ENCODE peak calls at places on chromosomes 5 and 9, in four cellular contexts. G is GM12878, U is K562, L is SK-N-SH. N is an unnamed sample.

GRCh38 chr9:16180546-16180945 is 627.7 kb downstream of the CCDC171 start:
- DNase-seq in U (no peak), L (no peak), G (no peak), N (no peak)

GRCh38 chr5:169933127-169933526 is 47.2 kb downstream of the INSYN2B start:
- DNase-seq in U (no peak), G (no peak), L (peak; percentile 65), N (no peak)

GRCh38 chr5:9932770-9933169 is 302.6 kb upstream of the TAS2R1 start:
- DNase-seq in U (peak; percentile 13), L (peak; percentile 16), G (no peak), N (no peak)

GRCh38 chr9:135085830-135086546 is 1.5 kb upstream of the OLFM1 start:
- DNase-seq in L (peak; percentile 92), G (no peak), U (peak; percentile 69), N (peak; percentile 65)

GRCh38 chr5:144318011-144318410 is 147.3 kb downstream of the KCTD16 start:
- DNase-seq in G (no peak), L (no peak), U (no peak), N (no peak)

GRCh38 chr5:79109527-79110492 is 1.8 kb upstream of the BHMT start:
- DNase-seq in G (no peak), L (no peak), U (peak; percentile 45), N (no peak)

GRCh38 chr9:118829334-118829733 is 539.9 kb downstream of the BRINP1 start:
- DNase-seq in G (no peak), L (peak; percentile 5), U (no peak), N (no peak)

GRCh38 chr5:446066-446725 is 3.2 kb downstream of the EXOC3 start:
- DNase-seq in U (no peak), L (no peak), G (no peak), N (no peak)

GRCh38 chr9:123871781-123872180 is 58.1 kb downstream of the DENND1A start:
- DNase-seq in L (no peak), U (no peak), G (no peak), N (no peak)

GRCh38 chr5:58844395-58844794 is 261.5 kb downstream of the RAB3C start:
- DNase-seq in U (no peak), G (no peak), L (no peak), N (no peak)

GRCh38 chr5:93189707-93190120 is 391.3 kb downstream of the NR2F1-AS1 start:
- DNase-seq in G (no peak), U (no peak), L (no peak), N (no peak)

GRCh38 chr5:150774145-150774544 is 4.4 kb upstream of the SMIM3 start:
- DNase-seq in U (peak; percentile 66), G (no peak), L (peak; percentile 29), N (no peak)

DNA sequence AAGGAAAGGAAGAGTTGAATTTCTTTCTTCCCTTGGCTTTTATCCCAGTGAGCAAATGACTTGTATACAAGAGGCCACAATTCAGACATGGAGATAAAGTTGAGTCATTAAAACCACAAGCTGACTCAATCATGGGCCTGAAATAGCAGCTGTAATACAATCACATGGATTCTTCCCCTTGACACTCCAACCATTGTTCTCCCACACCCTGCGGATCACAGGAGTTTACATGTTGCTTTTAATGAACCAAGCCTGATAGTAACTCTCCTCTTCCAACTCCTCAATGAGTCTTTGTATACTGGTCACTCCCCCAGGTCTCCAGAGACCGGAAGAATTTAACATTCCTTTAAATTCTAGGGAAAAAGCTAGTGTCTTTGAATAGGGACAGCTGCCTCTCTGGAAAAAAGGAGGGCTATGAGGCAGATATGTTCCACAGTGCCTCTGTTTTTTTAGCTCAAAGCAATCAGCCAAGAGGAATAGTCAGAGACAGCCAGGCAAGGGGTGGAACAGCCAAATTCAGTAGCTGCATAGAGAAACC is 32.4 kb downstream of the PCDHGC5 start:
- DNase-seq in U (peak; percentile 36), G (no peak), L (no peak), N (no peak)
- TF ChIP-seq EP300 in U (peak; percentile 51), G (no peak), L (peak; percentile 94), N (no peak)

GRCh38 chr9:32580631-32581300 is 7.8 kb upstream of the NDUFB6 start:
- DNase-seq in U (no peak), G (no peak), L (no peak), N (no peak)

GRCh38 chr9:32578976-32579375 is 6.0 kb upstream of the NDUFB6 start:
- DNase-seq in L (no peak), G (no peak), U (no peak), N (no peak)

GRCh38 chr9:32581512-32582143 is 8.7 kb upstream of the NDUFB6 start:
- DNase-seq in L (peak; percentile 60), G (no peak), U (peak; percentile 25), N (no peak)

GRCh38 chr9:32577316-32577715 is 4.4 kb upstream of the NDUFB6 start:
- DNase-seq in L (no peak), G (no peak), U (no peak), N (no peak)

DNA sequence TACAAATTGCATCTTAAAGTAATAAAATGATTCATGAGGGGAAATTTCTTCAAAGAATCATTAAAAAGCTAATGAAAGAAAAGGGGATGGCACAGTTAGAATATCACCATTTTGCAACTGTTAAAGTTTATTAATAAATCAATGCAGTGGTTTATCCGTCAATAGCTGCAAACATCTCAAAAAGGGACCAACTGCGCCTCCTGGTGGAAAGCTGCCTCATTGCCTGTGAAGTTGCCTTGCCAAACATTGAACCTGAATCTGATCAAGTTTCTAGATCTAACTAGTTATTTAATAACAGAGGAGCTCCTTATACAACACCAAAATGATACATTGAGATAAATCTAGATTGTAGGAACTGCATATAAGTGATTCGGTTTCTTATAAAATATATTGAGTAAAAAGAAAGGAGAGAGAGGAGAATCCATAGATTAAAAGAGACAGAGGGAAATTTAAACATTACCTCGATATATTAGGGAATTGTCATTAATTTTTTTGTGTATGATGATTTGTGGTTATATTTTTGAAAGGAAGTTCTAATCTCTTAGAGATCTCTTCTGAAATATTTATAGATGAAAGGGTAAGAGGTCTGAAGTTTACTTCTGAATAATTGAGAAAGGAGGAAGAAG is 6.9 kb upstream of the NDUFB6 start:
- DNase-seq in U (peak; percentile 27), G (no peak), L (peak; percentile 45), N (peak; percentile 82)
- TF ChIP-seq GABPA in U (no peak), G (no peak), L (no peak), N (no peak)

GRCh38 chr9:94993141-94993820 is 266.8 kb downstream of the AOPEP start:
- DNase-seq in U (no peak), G (no peak), L (no peak), N (no peak)
- TF ChIP-seq EP300 in U (no peak), G (no peak), L (no peak), N (no peak)

DNA sequence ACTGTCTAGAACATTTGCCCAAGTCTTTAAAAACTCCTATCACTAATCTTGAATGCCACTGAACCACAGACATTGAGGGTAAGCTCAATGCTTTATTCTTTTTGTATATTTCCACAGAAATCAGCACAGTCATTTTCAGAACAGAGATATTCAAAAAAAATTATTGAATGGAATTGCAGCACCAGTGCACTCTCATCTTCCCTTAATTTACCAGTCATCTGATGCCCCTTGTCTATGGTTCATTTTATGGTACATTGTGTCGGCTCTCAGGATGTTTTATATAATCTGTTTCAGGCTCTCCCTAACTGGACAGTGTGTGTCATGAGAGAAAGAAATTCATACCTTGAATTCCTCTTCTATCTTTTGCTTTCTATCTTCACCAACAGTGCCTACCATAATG is 158.4 kb upstream of the NR4A3 start:
- DNase-seq in U (no peak), G (no peak), L (no peak), N (no peak)
- TF ChIP-seq GABPA in U (no peak), G (no peak), L (no peak), N (no peak)